ENCODE peak calls at places on chromosomes 7 and 10, in seven cellular contexts. X, O, M, T, U, B and I are unnamed samples. For H3K79me2 and H3K4me1, the result is how much of the 10 kb centered on the place peaks cover.

GRCh38 chr7:113705439-113705838 is 213.4 kb downstream of the PPP1R3A start:
- DNase-seq in X (no peak), O (no peak), M (no peak), T (no peak), U (no peak), B (no peak), I (no peak)

GRCh38 chr7:98079891-98080653 is 26.6 kb upstream of the LMTK2 start:
- DNase-seq in X (no peak), O (no peak), M (no peak), T (peak), U (no peak), B (no peak), I (no peak)

GRCh38 chr7:151104411-151105235 is 18.3 kb downstream of the AGAP3 start:
- DNase-seq in X (no peak), O (no peak), M (no peak), T (peak), U (no peak), B (peak), I (no peak)

GRCh38 chr10:9331583-9332008 is 1277.1 kb downstream of the GATA3 start:
- DNase-seq in X (peak), O (peak), M (peak), T (peak), U (peak), B (peak), I (peak)

GRCh38 chr7:131950758-131951157 is 394.3 kb upstream of the PODXL start:
- DNase-seq in X (no peak), O (no peak), M (no peak), T (no peak), U (no peak), B (no peak), I (no peak)

GRCh38 chr7:97732567-97733275 is 835 bp downstream of the TAC1 start:
- DNase-seq in X (no peak), O (peak), M (no peak), T (peak), U (no peak), B (no peak), I (no peak)

GRCh38 chr10:95798307-95798850 is 42.4 kb downstream of the ENTPD1 start:
- DNase-seq in X (no peak), O (no peak), M (no peak), T (no peak), U (no peak), B (no peak), I (no peak)

GRCh38 chr7:90857595-90857994 is 261.5 kb downstream of the CDK14 start:
- DNase-seq in X (no peak), O (no peak), M (no peak), T (peak), U (no peak), B (peak), I (no peak)

GRCh38 chr10:42939685-42940366 is 137.0 kb upstream of the RET start:
- DNase-seq in X (no peak), O (no peak), M (no peak), T (no peak), U (no peak), B (no peak), I (no peak)

GRCh38 chr10:119445311-119445934 is 97.1 kb downstream of the RGS10 start:
- DNase-seq in X (peak), O (peak), M (peak), T (peak), U (peak), B (peak), I (peak)

GRCh38 chr7:86904949-86905834 is 154.3 kb downstream of the ELAPOR2 start:
- DNase-seq in X (peak), O (peak), M (peak), T (peak), U (no peak), B (peak), I (peak)

GRCh38 chr10:17848646-17849045 is 39.5 kb downstream of the MRC1 start:
- DNase-seq in X (no peak), O (no peak), M (no peak), T (no peak), U (no peak), B (no peak), I (no peak)

GRCh38 chr10:86630079-86630478 is 24.3 kb upstream of the OPN4 start:
- DNase-seq in X (no peak), O (no peak), M (no peak), T (no peak), U (no peak), B (peak), I (no peak)

GRCh38 chr7:36677769-36678435 is 46.4 kb downstream of the AOAH start:
- DNase-seq in X (no peak), O (no peak), M (no peak), T (no peak), U (no peak), B (no peak), I (no peak)

GRCh38 chr7:96321670-96322372 is at the start of gene SLC25A13:
- DNase-seq in X (peak), O (peak), M (peak), T (peak), U (peak), B (peak), I (peak)
- H3K79me2 ChIP-seq in X (under half), O (under half), M (under half), T (under half), U (under half), B (under half), I (half or more)

DNA sequence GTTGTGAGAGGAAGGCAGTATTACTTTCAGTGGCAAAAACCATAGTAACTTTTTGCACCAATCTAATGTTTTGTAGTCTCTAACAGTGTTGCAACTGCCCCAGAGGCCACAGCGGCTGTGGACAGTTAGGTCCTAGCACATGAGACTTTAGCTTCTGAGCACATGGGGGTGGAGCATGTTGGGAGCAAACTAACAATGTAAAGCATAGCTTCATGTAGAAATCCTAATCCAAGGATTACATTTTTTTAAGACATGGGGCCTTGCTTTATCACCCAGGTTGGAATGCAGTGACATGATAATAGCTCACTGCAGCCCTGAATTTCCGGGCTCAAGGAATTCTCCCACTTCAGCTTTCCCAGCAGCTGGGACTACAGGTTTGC is 49.0 kb downstream of the LAMB1 start:
- DNase-seq in X (peak), O (no peak), M (no peak), T (no peak), U (no peak), B (no peak), I (no peak)
- H3K4me1 ChIP-seq in X (under half), O (under half), M (under half), T (under half), U (under half), B (under half), I (under half)

GRCh38 chr10:63468947-63469346 is 3.2 kb upstream of the JMJD1C start:
- DNase-seq in X (no peak), O (no peak), M (no peak), T (no peak), U (no peak), B (no peak), I (no peak)
- H3K79me2 ChIP-seq in X (half or more), O (half or more), M (half or more), T (under half), U (half or more), B (half or more), I (under half)

GRCh38 chr7:75969182-75969581 is 25.2 kb downstream of the TMEM120A start:
- DNase-seq in X (no peak), O (peak), M (no peak), T (no peak), U (no peak), B (peak), I (no peak)
- H3K4me1 ChIP-seq in X (under half), O (under half), M (under half), T (under half), U (under half), B (under half), I (under half)

GRCh38 chr10:35428521-35428920 is 92.2 kb downstream of the CCNY start:
- DNase-seq in X (no peak), O (no peak), M (no peak), T (no peak), U (no peak), B (no peak), I (no peak)

GRCh38 chr10:35425596-35425995 is 89.3 kb downstream of the CCNY start:
- DNase-seq in X (peak), O (no peak), M (no peak), T (no peak), U (no peak), B (peak), I (no peak)

GRCh38 chr10:35427543-35427942 is 91.2 kb downstream of the CCNY start:
- DNase-seq in X (no peak), O (no peak), M (no peak), T (no peak), U (no peak), B (no peak), I (no peak)

GRCh38 chr10:35424680-35425285 is 88.5 kb downstream of the CCNY start:
- DNase-seq in X (no peak), O (no peak), M (no peak), T (no peak), U (no peak), B (no peak), I (no peak)

GRCh38 chr10:35426657-35427056 is 90.3 kb downstream of the CCNY start:
- DNase-seq in X (no peak), O (no peak), M (no peak), T (no peak), U (no peak), B (no peak), I (no peak)
- H3K79me2 ChIP-seq in X (half or more), O (half or more), M (half or more), T (under half), U (half or more), B (half or more), I (under half)

GRCh38 chr10:112985701-112986510 is 35.9 kb downstream of the TCF7L2 start:
- DNase-seq in X (no peak), O (no peak), M (no peak), T (no peak), U (no peak), B (peak), I (no peak)
- H3K4me1 ChIP-seq in X (under half), O (under half), M (under half), T (under half), U (under half), B (under half), I (under half)

GRCh38 chr7:155685070-155685790 is 40.8 kb downstream of the RBM33 start:
- DNase-seq in X (no peak), O (no peak), M (peak), T (no peak), U (no peak), B (no peak), I (no peak)

GRCh38 chr7:155684546-155684945 is 40.1 kb downstream of the RBM33 start:
- DNase-seq in X (no peak), O (no peak), M (peak), T (no peak), U (no peak), B (peak), I (no peak)

GRCh38 chr7:155683098-155683497 is 38.6 kb downstream of the RBM33 start:
- DNase-seq in X (no peak), O (no peak), M (no peak), T (no peak), U (no peak), B (no peak), I (no peak)

GRCh38 chr7:155682484-155682883 is 38.0 kb downstream of the RBM33 start:
- DNase-seq in X (no peak), O (no peak), M (no peak), T (no peak), U (no peak), B (no peak), I (no peak)

DNA sequence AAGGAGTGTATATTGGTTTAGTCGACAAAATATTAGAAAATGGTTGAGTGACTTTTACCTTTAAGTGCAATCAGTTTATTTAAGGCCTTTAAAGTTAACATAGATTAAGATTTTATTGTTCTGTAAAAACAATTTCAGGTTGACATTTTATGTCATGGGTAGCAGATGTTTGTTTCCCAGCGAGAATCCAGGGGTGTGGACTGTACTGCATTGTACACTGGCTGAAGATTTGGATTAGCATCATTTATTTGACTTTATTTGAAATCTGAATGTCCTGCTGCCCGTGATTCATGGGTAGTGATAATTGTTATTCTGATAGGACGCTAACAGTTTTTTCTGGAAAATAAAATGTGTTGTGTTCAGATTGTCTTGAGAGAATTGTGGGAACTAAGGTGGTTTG is 39.3 kb downstream of the RBM33 start:
- DNase-seq in X (no peak), O (no peak), M (no peak), T (no peak), U (no peak), B (no peak), I (no peak)
- H3K79me2 ChIP-seq in X (half or more), O (half or more), M (half or more), T (under half), U (half or more), B (half or more), I (half or more)

GRCh38 chr10:32981760-32982159 is 23.7 kb upstream of the ITGB1 start:
- DNase-seq in X (peak), O (no peak), M (peak), T (peak), U (no peak), B (peak), I (peak)
- H3K4me1 ChIP-seq in X (half or more), O (under half), M (under half), T (under half), U (half or more), B (half or more), I (half or more)

GRCh38 chr10:11156480-11156879 is 138.8 kb downstream of the CELF2 start:
- DNase-seq in X (no peak), O (no peak), M (no peak), T (no peak), U (no peak), B (no peak), I (no peak)
- H3K79me2 ChIP-seq in X (under half), O (under half), M (under half), T (under half), U (under half), B (under half), I (under half)

DNA sequence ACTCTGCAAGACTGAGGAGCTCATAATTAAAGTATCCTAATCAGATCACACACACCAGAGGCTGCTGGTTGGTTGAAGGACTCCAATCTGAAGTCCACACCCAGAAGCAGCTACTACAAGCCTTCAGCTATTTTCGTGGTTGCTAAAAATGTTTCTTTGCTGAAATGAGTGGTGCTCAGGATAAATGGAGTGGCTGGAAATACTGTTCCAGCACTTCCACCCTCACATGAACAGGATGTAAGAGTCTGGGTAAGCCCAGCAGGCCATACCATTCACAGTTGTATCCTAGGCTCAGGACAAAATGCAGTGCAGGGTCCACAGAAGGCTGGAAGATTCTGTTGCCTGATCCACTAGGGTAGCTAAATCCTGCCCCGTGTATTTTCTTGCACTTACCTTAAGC is 34.1 kb downstream of the AFAP1L2 start:
- DNase-seq in X (no peak), O (no peak), M (no peak), T (no peak), U (no peak), B (no peak), I (no peak)
- H3K4me1 ChIP-seq in X (under half), O (under half), M (under half), T (under half), U (under half), B (under half), I (under half)